ENCODE peak calls at places on chromosome 6, in six cellular contexts. One of them, this sample, is unnamed.

GRCh38 chr6:35181313-35181932 is 32.3 kb upstream of the SCUBE3 start:
- DNase-seq in GM12892: no peak
- DNase-seq in H1: no peak
- DNase-seq in SK-N-SH: no peak
- DNase-seq in GM12878: no peak
- DNase-seq in K562: no peak
- DNase-seq in this sample: no peak

GRCh38 chr6:145688493-145688905 is 46.8 kb downstream of the EPM2A start:
- DNase-seq in GM12892: no peak
- DNase-seq in H1: no peak
- DNase-seq in SK-N-SH: no peak
- DNase-seq in GM12878: no peak
- DNase-seq in K562: no peak
- DNase-seq in this sample: no peak

GRCh38 chr6:109056661-109057060 is 38.0 kb downstream of the SESN1 start:
- DNase-seq in GM12892: no peak
- DNase-seq in H1: no peak
- DNase-seq in SK-N-SH: no peak
- DNase-seq in GM12878: no peak
- DNase-seq in K562: peak
- DNase-seq in this sample: no peak

GRCh38 chr6:118218156-118218555 is 311.1 kb downstream of the SLC35F1 start:
- DNase-seq in GM12892: no peak
- DNase-seq in H1: no peak
- DNase-seq in SK-N-SH: no peak
- DNase-seq in GM12878: no peak
- DNase-seq in K562: no peak
- DNase-seq in this sample: no peak

GRCh38 chr6:86707545-86708120 is 229.7 kb upstream of the HTR1E start:
- DNase-seq in GM12892: no peak
- DNase-seq in H1: no peak
- DNase-seq in SK-N-SH: no peak
- DNase-seq in GM12878: no peak
- DNase-seq in K562: no peak
- DNase-seq in this sample: no peak

GRCh38 chr6:72418495-72418894 is 203.4 kb upstream of the KCNQ5 start:
- DNase-seq in GM12892: no peak
- DNase-seq in H1: no peak
- DNase-seq in SK-N-SH: no peak
- DNase-seq in GM12878: no peak
- DNase-seq in K562: no peak
- DNase-seq in this sample: no peak

GRCh38 chr6:33072508-33073100 is 845 bp downstream of the HLA-DPA1 start:
- DNase-seq in GM12892: no peak
- DNase-seq in H1: no peak
- DNase-seq in SK-N-SH: no peak
- DNase-seq in GM12878: no peak
- DNase-seq in K562: no peak
- DNase-seq in this sample: no peak

GRCh38 chr6:11317885-11318771 is 85.7 kb upstream of the NEDD9 start:
- DNase-seq in GM12892: no peak
- DNase-seq in H1: no peak
- DNase-seq in SK-N-SH: no peak
- DNase-seq in GM12878: no peak
- DNase-seq in K562: no peak
- DNase-seq in this sample: no peak

GRCh38 chr6:138278326-138278725 is 60.0 kb upstream of the PBOV1 start:
- DNase-seq in GM12892: no peak
- DNase-seq in H1: no peak
- DNase-seq in SK-N-SH: no peak
- DNase-seq in GM12878: no peak
- DNase-seq in K562: no peak
- DNase-seq in this sample: no peak

GRCh38 chr6:147675281-147675680 is 166.8 kb downstream of the SAMD5 start:
- DNase-seq in GM12892: no peak
- DNase-seq in H1: no peak
- DNase-seq in SK-N-SH: no peak
- DNase-seq in GM12878: no peak
- DNase-seq in K562: no peak
- DNase-seq in this sample: no peak

GRCh38 chr6:160955508-160956295 is 35.9 kb upstream of the MAP3K4 start:
- DNase-seq in GM12892: no peak
- DNase-seq in H1: no peak
- DNase-seq in SK-N-SH: no peak
- DNase-seq in GM12878: no peak
- DNase-seq in K562: no peak
- DNase-seq in this sample: no peak

GRCh38 chr6:6352772-6353171 is 32.3 kb upstream of the F13A1 start:
- DNase-seq in GM12892: no peak
- DNase-seq in H1: no peak
- DNase-seq in SK-N-SH: no peak
- DNase-seq in GM12878: no peak
- DNase-seq in K562: no peak
- DNase-seq in this sample: no peak

GRCh38 chr6:167688123-167688522 is 138.6 kb upstream of the AFDN start:
- DNase-seq in GM12892: no peak
- DNase-seq in H1: no peak
- DNase-seq in SK-N-SH: no peak
- DNase-seq in GM12878: no peak
- DNase-seq in K562: no peak
- DNase-seq in this sample: no peak

GRCh38 chr6:158819977-158820632 is 937 bp upstream of the EZR start:
- DNase-seq in GM12892: no peak
- DNase-seq in H1: no peak
- DNase-seq in SK-N-SH: no peak
- DNase-seq in GM12878: no peak
- DNase-seq in K562: peak
- DNase-seq in this sample: no peak

GRCh38 chr6:147077251-147077650 is 127.0 kb upstream of the STXBP5 start:
- DNase-seq in GM12892: no peak
- DNase-seq in H1: no peak
- DNase-seq in SK-N-SH: no peak
- DNase-seq in GM12878: no peak
- DNase-seq in K562: no peak
- DNase-seq in this sample: no peak

GRCh38 chr6:36809156-36809555 is 30.1 kb downstream of the CPNE5 start:
- DNase-seq in GM12892: no peak
- DNase-seq in H1: no peak
- DNase-seq in SK-N-SH: no peak
- DNase-seq in GM12878: no peak
- DNase-seq in K562: no peak
- DNase-seq in this sample: no peak

DNA sequence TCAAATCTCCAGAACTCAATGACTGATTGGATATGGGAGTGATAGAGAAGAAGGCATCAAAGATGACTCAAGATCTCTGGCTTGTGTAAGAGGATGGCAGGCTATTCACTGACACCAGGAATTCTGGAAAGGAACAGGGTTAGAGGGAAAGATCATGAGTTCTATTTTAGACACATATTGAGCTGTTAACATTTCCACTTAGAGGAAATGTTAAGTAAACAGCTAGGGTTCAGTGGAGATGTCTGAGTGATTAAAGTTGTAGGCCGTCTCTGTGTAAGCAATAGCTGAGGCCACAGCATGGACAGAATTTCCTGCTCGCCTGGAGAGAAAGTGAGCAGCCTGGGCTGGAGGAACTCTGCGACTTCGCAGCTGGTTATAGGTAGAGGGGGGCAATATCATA is 21.0 kb downstream of the ZC3H12D start:
- DNase-seq in GM12892: no peak
- DNase-seq in H1: no peak
- DNase-seq in SK-N-SH: no peak
- DNase-seq in GM12878: no peak
- DNase-seq in K562: no peak
- DNase-seq in this sample: no peak
- TF ChIP-seq TAF1 in GM12892: no peak
- TF ChIP-seq TAF1 in H1: no peak
- TF ChIP-seq TAF1 in SK-N-SH: no peak
- TF ChIP-seq TAF1 in GM12878: no peak
- TF ChIP-seq TAF1 in K562: no peak
- TF ChIP-seq TAF1 in this sample: no peak

DNA sequence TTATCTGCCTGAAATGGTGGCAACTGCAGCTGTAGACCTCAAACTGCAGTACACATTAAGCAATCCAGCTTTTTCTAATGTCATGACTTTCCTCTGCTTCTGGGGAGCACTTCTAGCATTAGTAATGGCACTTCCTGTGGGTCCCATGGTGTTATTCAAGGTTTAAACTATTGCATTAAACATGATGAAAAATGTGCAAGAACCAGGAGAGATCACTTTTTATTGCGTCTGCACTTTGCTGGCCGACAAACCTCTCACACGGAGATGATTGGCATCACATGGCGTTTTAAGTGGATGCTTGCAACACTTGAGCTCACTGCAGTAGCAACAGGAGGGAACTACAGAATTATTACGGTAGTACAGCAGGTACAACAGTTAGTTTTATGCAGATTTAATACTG is 148.4 kb downstream of the HIVEP2 start:
- DNase-seq in GM12892: no peak
- DNase-seq in H1: no peak
- DNase-seq in SK-N-SH: no peak
- DNase-seq in GM12878: no peak
- DNase-seq in K562: no peak
- DNase-seq in this sample: no peak
- TF ChIP-seq TAF1 in GM12892: no peak
- TF ChIP-seq TAF1 in H1: no peak
- TF ChIP-seq TAF1 in SK-N-SH: no peak
- TF ChIP-seq TAF1 in GM12878: no peak
- TF ChIP-seq TAF1 in K562: no peak
- TF ChIP-seq TAF1 in this sample: no peak

DNA sequence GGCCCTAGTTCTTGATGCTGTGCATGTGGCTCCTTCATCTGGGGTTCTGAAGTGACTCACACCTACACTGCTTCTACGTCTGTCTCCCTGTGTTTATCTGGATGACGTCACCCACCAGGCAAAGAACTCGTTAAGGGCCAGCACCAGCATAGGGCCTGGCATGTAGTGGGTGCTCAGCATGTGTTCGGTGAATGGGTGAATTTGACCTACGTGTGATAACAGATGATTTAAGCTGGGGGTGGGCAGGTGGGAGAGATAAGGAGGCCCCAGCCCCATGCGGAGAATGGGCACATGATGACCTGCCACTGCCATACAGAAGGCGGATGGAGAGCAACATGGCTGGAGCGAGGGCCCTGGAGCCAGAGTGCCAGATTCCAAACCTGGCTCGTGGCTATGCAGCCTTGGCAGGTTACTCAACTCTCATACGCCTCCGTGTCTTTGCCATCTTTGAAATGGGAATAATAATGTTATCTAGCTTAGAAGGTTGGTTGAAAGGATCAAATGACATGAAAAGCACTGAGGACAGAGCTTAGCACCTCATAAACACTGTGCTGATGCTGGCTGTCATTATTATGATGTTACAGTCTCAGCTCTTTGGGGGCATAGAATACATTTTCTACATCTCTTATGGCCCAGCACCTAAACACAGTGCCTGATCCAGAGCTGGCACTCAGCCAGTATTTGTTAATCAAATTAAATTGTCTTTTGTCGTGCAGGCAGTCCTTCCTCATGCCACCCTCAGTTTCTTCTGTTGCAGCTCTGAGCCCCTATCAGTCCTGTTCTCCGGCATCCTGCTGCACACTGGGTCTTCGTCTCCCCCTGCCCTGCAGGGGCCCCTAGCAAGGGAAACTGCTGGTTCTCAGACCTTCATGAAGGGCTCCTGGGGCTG is 39.6 kb downstream of the VEGFA start:
- DNase-seq in GM12892: no peak
- DNase-seq in H1: no peak
- DNase-seq in SK-N-SH: no peak
- DNase-seq in GM12878: no peak
- DNase-seq in K562: peak
- DNase-seq in this sample: no peak
- TF ChIP-seq TAF1 in GM12892: no peak
- TF ChIP-seq TAF1 in H1: no peak
- TF ChIP-seq TAF1 in SK-N-SH: no peak
- TF ChIP-seq TAF1 in GM12878: no peak
- TF ChIP-seq TAF1 in K562: no peak
- TF ChIP-seq TAF1 in this sample: no peak

DNA sequence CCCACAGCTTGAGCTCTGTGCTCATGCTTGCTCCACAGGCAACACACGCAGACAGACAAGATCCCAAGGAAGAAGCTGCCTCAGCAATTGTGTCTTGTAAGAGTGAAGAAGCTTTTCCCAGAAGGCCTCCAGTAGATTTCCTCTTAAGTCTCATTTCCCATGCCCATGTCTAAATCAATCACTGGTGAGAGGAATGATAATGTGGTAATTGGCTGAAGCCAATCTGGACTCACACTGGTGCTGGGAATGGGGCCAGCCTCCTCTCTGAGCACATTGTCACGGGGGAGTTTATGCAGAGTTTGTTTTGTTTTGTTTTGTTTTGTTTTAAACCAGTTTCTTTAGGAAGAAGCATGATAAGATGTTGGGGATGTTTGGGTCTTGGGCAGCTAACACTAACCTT is 36.6 kb downstream of the PTCHD4 start:
- DNase-seq in GM12892: no peak
- DNase-seq in H1: no peak
- DNase-seq in SK-N-SH: no peak
- DNase-seq in GM12878: no peak
- DNase-seq in K562: no peak
- DNase-seq in this sample: no peak
- TF ChIP-seq TAF1 in GM12892: no peak
- TF ChIP-seq TAF1 in H1: no peak
- TF ChIP-seq TAF1 in SK-N-SH: no peak
- TF ChIP-seq TAF1 in GM12878: no peak
- TF ChIP-seq TAF1 in K562: no peak
- TF ChIP-seq TAF1 in this sample: no peak